ENCODE peak calls at places on chromosomes 3 and 15, in six cellular contexts. P is CD4-positive, CD25-positive, alpha-beta regulatory T cell; A is AG04450; W is testis; Z is neural progenitor cell; H is neuronal stem cell. R is an unnamed sample. For H3K9me3, the result is how much of the 10 kb centered on the place peaks cover.

GRCh38 chr3:115943579-115943978 is 320.3 kb downstream of the GAP43 start:
- DNase-seq in P (no peak), A (no peak), W (no peak), Z (no peak), H (no peak), R (no peak)

GRCh38 chr3:32406481-32407408 is 15.1 kb downstream of the CMTM7 start:
- DNase-seq in P (no peak), A (no peak), W (no peak), Z (no peak), H (no peak), R (no peak)

GRCh38 chr3:40382617-40382979 is 4.4 kb upstream of the ENTPD3 start:
- DNase-seq in P (no peak), A (no peak), W (no peak), Z (no peak), H (no peak), R (no peak)

GRCh38 chr3:177146646-177147045 is 50.6 kb downstream of the TBL1XR1 start:
- DNase-seq in P (peak), A (no peak), W (no peak), Z (no peak), H (no peak), R (no peak)

GRCh38 chr3:46080124-46080991 is 53.1 kb upstream of the XCR1 start:
- DNase-seq in P (no peak), A (no peak), W (no peak), Z (no peak), H (no peak), R (no peak)

GRCh38 chr3:134503266-134503665 is 17.4 kb downstream of the CEP63 start:
- DNase-seq in P (no peak), A (no peak), W (no peak), Z (no peak), H (no peak), R (no peak)

GRCh38 chr15:80984856-80985255 is 4.8 kb downstream of the MESD start:
- DNase-seq in P (no peak), A (no peak), W (no peak), Z (no peak), H (no peak), R (no peak)

GRCh38 chr3:157542711-157543485 is 39.7 kb upstream of the VEPH1 start:
- DNase-seq in P (no peak), A (peak), W (peak), Z (peak), H (peak), R (no peak)

GRCh38 chr3:84717894-84718293 is 240.9 kb upstream of the CADM2 start:
- DNase-seq in P (no peak), A (no peak), W (no peak), Z (no peak), H (no peak), R (no peak)

GRCh38 chr3:66956740-66957139 is 41.4 kb upstream of the KBTBD8 start:
- DNase-seq in P (no peak), A (no peak), W (no peak), Z (no peak), H (no peak), R (no peak)

GRCh38 chr3:16528581-16528993 is 15.1 kb upstream of the RFTN1 start:
- DNase-seq in P (no peak), A (no peak), W (no peak), Z (no peak), H (no peak), R (no peak)

GRCh38 chr3:88661433-88661824 is 446.0 kb upstream of the EPHA3 start:
- DNase-seq in P (no peak), A (no peak), W (no peak), Z (no peak), H (no peak), R (no peak)

GRCh38 chr3:112561693-112562529 is at the start of the genes ATG3 and SLC35A5:
- DNase-seq in P (peak), A (peak), W (peak), Z (peak), H (peak), R (peak)

DNA sequence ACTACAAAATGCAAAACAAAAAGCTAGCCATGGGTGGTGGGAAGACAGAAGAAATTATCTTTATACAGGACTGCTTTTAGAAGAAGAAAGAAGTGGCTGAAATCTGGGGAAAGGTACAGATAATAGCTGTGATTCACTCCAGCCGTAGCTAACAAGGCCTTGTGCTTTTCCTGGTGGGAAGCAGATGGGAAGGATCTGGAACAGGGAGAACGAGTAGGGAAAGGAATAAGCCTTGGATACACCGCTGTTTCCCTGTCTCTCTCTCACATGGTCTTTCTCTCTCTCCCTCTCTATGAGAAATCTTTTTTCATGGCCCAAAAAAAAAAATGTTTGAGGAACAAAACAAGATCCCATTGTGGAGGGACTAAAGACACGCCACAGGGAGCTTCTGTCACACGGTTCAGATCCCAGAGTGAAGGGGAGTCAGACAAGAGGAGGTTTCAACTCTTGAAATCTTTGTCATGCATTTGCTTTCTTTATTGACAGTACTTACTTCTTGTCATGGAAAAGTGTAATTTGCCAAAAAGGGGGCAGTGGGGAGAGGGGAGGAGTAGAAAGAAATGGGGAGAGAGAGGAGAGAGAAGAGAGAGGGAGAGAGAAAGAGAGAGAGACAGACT is 225.3 kb downstream of the RORA start:
- DNase-seq in P (no peak), A (no peak), W (no peak), Z (peak), H (peak), R (no peak)
- H3K27ac ChIP-seq in P (no peak), A (no peak), W (no peak), Z (peak), H (peak), R (no peak)

GRCh38 chr15:96338772-96339661 is 8.5 kb downstream of the NR2F2 start:
- DNase-seq in P (no peak), A (no peak), W (no peak), Z (peak), H (no peak), R (no peak)
- H3K4me3 ChIP-seq in P (no peak), A (peak), W (peak), Z (peak), H (peak), R (no peak)

DNA sequence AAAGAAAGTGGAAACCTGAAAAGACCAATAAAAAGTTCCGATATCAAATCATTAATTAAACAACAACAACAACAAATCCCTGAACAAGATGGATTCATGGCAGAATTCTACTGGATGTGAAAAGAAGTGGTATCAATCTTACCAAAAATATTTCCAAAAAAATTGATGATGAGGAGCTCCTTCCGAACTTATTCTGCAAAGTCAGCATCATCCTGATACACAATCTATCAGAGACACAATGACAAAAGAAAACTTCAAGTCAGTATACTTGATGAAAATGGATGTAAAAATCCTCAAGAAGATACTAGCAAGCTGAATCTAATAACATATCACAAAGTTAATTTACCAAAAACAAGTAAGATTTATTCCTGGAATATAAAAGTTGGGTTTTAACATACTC is 881.8 kb downstream of the SI start:
- DNase-seq in P (no peak), A (no peak), W (no peak), Z (no peak), H (no peak), R (no peak)
- H3K9me3 ChIP-seq in P (under half), A (under half), W (under half), Z (under half), H (under half), R (under half)

GRCh38 chr15:84750583-84751092 is 2.2 kb downstream of the ZNF592 start:
- DNase-seq in P (peak), A (no peak), W (no peak), Z (peak), H (no peak), R (peak)
- H3K27ac ChIP-seq in P (peak), A (no peak), W (no peak), Z (peak), H (no peak), R (peak)

GRCh38 chr15:58139631-58140522 is 1.7 kb downstream of the AQP9 start:
- DNase-seq in P (no peak), A (no peak), W (no peak), Z (no peak), H (no peak), R (no peak)

GRCh38 chr15:58138106-58138505 is at the start of gene AQP9:
- DNase-seq in P (no peak), A (no peak), W (no peak), Z (no peak), H (no peak), R (no peak)

GRCh38 chr15:58135511-58136174 is 2.5 kb upstream of the AQP9 start:
- DNase-seq in P (no peak), A (no peak), W (no peak), Z (no peak), H (no peak), R (no peak)

GRCh38 chr15:58136731-58137130 is 1.4 kb upstream of the AQP9 start:
- DNase-seq in P (no peak), A (no peak), W (no peak), Z (no peak), H (no peak), R (no peak)

DNA sequence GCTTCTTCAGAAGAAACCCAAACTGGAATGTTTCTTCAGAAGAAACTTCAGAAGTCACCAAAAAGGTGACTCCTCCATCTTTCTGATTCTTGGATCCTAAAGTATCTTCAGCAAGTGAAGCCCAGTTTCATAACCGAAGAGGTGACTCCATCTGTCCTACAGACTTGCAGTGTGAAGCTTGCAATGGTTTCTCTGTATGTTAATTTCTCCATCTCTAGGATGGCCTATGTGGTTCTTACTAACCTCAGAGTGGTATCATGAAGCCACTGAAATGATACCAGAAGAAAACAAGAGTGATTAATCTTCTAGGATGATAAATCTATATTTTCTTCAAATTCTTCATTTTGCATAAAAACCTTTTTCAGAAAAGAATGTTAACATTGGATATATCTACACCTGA is 495 bp upstream of the AQP9 start:
- DNase-seq in P (no peak), A (no peak), W (no peak), Z (no peak), H (no peak), R (no peak)
- H3K4me3 ChIP-seq in P (no peak), A (no peak), W (no peak), Z (no peak), H (no peak), R (no peak)

GRCh38 chr15:22243440-22244130 is 163.3 kb downstream of the OR4M2 start:
- DNase-seq in P (no peak), A (no peak), W (no peak), Z (no peak), H (no peak), R (no peak)
- H3K9me3 ChIP-seq in P (under half), A (half or more), W (under half), Z (half or more), H (under half), R (under half)

GRCh38 chr15:74376226-74376625 is 8.8 kb upstream of the CYP11A1 start:
- DNase-seq in P (no peak), A (no peak), W (no peak), Z (no peak), H (no peak), R (no peak)

GRCh38 chr15:74374648-74375302 is 7.3 kb upstream of the CYP11A1 start:
- DNase-seq in P (no peak), A (no peak), W (no peak), Z (no peak), H (no peak), R (no peak)

GRCh38 chr15:74373056-74373650 is 5.7 kb upstream of the CYP11A1 start:
- DNase-seq in P (no peak), A (no peak), W (no peak), Z (no peak), H (no peak), R (no peak)

GRCh38 chr15:74375303-74375693 is 7.9 kb upstream of the CYP11A1 start:
- DNase-seq in P (peak), A (no peak), W (peak), Z (peak), H (peak), R (peak)

GRCh38 chr15:74373731-74374647 is 6.5 kb upstream of the CYP11A1 start:
- DNase-seq in P (peak), A (no peak), W (peak), Z (peak), H (peak), R (peak)
- H3K27ac ChIP-seq in P (peak), A (no peak), W (peak), Z (no peak), H (no peak), R (peak)

GRCh38 chr15:77021803-77022381 is 27.0 kb downstream of the PSTPIP1 start:
- DNase-seq in P (peak), A (no peak), W (no peak), Z (no peak), H (no peak), R (no peak)
- H3K4me3 ChIP-seq in P (no peak), A (no peak), W (no peak), Z (no peak), H (no peak), R (no peak)

GRCh38 chr15:87866961-87867360 is 389.6 kb downstream of the NTRK3 start:
- DNase-seq in P (no peak), A (no peak), W (no peak), Z (peak), H (no peak), R (no peak)

GRCh38 chr15:87873501-87873900 is 383.0 kb downstream of the NTRK3 start:
- DNase-seq in P (no peak), A (no peak), W (no peak), Z (no peak), H (no peak), R (no peak)

GRCh38 chr15:87871130-87871737 is 385.3 kb downstream of the NTRK3 start:
- DNase-seq in P (no peak), A (no peak), W (no peak), Z (no peak), H (no peak), R (no peak)

GRCh38 chr15:87874896-87875661 is 381.5 kb downstream of the NTRK3 start:
- DNase-seq in P (no peak), A (peak), W (peak), Z (peak), H (peak), R (no peak)

DNA sequence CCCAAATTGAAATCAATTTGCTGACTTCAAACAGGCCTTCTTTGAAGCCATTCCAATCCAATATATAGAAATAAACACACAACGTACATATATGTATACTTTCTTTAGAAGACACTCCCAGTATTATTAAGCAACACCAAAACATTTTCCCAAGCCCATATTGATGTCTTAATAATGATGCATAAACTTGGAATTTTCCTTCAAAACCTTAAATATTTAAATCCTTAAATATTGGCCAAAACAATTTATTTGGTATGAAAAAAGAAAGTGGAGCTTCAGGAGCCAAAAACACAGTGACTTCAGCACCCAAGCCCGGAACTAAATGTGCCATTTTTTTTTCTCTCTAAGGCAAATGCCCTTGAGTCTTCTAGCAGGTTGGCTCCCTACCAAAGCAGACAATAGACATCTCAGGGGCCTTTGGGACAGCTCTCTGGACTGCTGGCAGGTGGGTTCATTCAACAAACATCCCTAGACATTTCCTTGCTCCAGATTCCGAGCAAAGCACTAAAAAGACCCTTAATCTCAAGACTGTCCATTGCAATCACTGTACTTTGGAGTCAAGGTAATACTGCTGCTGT is 384.7 kb downstream of the NTRK3 start:
- DNase-seq in P (no peak), A (no peak), W (no peak), Z (no peak), H (no peak), R (no peak)
- H3K9me3 ChIP-seq in P (under half), A (under half), W (under half), Z (under half), H (under half), R (under half)

GRCh38 chr3:69082805-69083204 is 1.9 kb upstream of the ARL6IP5 start:
- DNase-seq in P (peak), A (no peak), W (peak), Z (no peak), H (no peak), R (peak)
- H3K27ac ChIP-seq in P (peak), A (peak), W (peak), Z (no peak), H (no peak), R (peak)

R was measured in OCI-LY7.